ENCODE peak calls at places on chromosome 16, in five cellular contexts. J, U, S, C and V are unnamed samples.

GRCh38 chr16:24478401-24478800 is 61.0 kb upstream of the RBBP6 start:
- DNase-seq in J (no peak), U (no peak), S (no peak), C (no peak), V (no peak)

GRCh38 chr16:86088287-86088686 is 189.3 kb downstream of the IRF8 start:
- DNase-seq in J (no peak), U (no peak), S (no peak), C (no peak), V (no peak)

GRCh38 chr16:67296422-67296821 is 17.1 kb downstream of the PLEKHG4 start:
- DNase-seq in J (no peak), U (no peak), S (no peak), C (no peak), V (no peak)

GRCh38 chr16:86713021-86713631 is 134.8 kb downstream of the FOXL1 start:
- DNase-seq in J (no peak), U (no peak), S (no peak), C (no peak), V (no peak)

GRCh38 chr16:66188786-66189725 is 177.4 kb upstream of the CDH5 start:
- DNase-seq in J (no peak), U (no peak), S (no peak), C (no peak), V (no peak)

GRCh38 chr16:26672206-26672605 is 394.5 kb upstream of the C16orf82 start:
- DNase-seq in J (no peak), U (no peak), S (no peak), C (no peak), V (no peak)

GRCh38 chr16:47079883-47080282 is 63.9 kb downstream of the NETO2 start:
- DNase-seq in J (no peak), U (no peak), S (no peak), C (no peak), V (no peak)

GRCh38 chr16:30985401-30986128 is 558 bp downstream of the HSD3B7 start:
- DNase-seq in J (peak), U (peak), S (peak), C (no peak), V (no peak)

GRCh38 chr16:79008869-79009179 is 591.7 kb downstream of the MAF start:
- DNase-seq in J (no peak), U (no peak), S (no peak), C (no peak), V (no peak)

GRCh38 chr16:54903047-54903446 is 27.6 kb upstream of the IRX5 start:
- DNase-seq in J (no peak), U (no peak), S (no peak), C (no peak), V (no peak)

GRCh38 chr16:83402969-83403368 is 404.8 kb upstream of the HSBP1 start:
- DNase-seq in J (no peak), U (no peak), S (no peak), C (no peak), V (no peak)

GRCh38 chr16:75066861-75067447 is 49.6 kb downstream of the LDHD start:
- DNase-seq in J (no peak), U (no peak), S (no peak), C (no peak), V (no peak)

GRCh38 chr16:52066951-52067350 is 480.0 kb downstream of the TOX3 start:
- DNase-seq in J (no peak), U (no peak), S (no peak), C (no peak), V (no peak)
- TF ChIP-seq FOXM1 in J (no peak), U (no peak), S (no peak), C (no peak), V (no peak)

GRCh38 chr16:56295739-56296527 is 104.6 kb downstream of the GNAO1 start:
- DNase-seq in J (no peak), U (peak), S (no peak), C (no peak), V (no peak)

GRCh38 chr16:56300901-56301351 is 109.6 kb downstream of the GNAO1 start:
- DNase-seq in J (no peak), U (no peak), S (no peak), C (no peak), V (no peak)

GRCh38 chr16:56301391-56301850 is 110.1 kb downstream of the GNAO1 start:
- DNase-seq in J (no peak), U (no peak), S (no peak), C (no peak), V (no peak)

GRCh38 chr16:56297684-56298083 is 106.4 kb downstream of the GNAO1 start:
- DNase-seq in J (no peak), U (no peak), S (no peak), C (no peak), V (no peak)

GRCh38 chr16:56298948-56299602 is 107.8 kb downstream of the GNAO1 start:
- DNase-seq in J (no peak), U (peak), S (no peak), C (no peak), V (no peak)
- TF ChIP-seq FOXM1 in J (no peak), U (no peak), S (no peak), C (no peak), V (no peak)

GRCh38 chr16:77894054-77894632 is 105.8 kb downstream of the VAT1L start:
- DNase-seq in J (no peak), U (no peak), S (no peak), C (no peak), V (no peak)

GRCh38 chr16:77897831-77898540 is 109.6 kb downstream of the VAT1L start:
- DNase-seq in J (no peak), U (no peak), S (no peak), C (no peak), V (no peak)

GRCh38 chr16:77898671-77899211 is 110.4 kb downstream of the VAT1L start:
- DNase-seq in J (no peak), U (no peak), S (no peak), C (no peak), V (no peak)

GRCh38 chr16:77897038-77897437 is 108.7 kb downstream of the VAT1L start:
- DNase-seq in J (no peak), U (peak), S (no peak), C (no peak), V (no peak)

GRCh38 chr16:77896357-77896972 is 108.1 kb downstream of the VAT1L start:
- DNase-seq in J (no peak), U (peak), S (no peak), C (no peak), V (no peak)
- TF ChIP-seq FOXM1 in J (no peak), U (no peak), S (no peak), C (no peak), V (no peak)

GRCh38 chr16:10120953-10121352 is 61.3 kb downstream of the GRIN2A start:
- DNase-seq in J (no peak), U (no peak), S (no peak), C (no peak), V (no peak)
- TF ChIP-seq FOXM1 in J (no peak), U (no peak), S (no peak), C (no peak), V (no peak)

DNA sequence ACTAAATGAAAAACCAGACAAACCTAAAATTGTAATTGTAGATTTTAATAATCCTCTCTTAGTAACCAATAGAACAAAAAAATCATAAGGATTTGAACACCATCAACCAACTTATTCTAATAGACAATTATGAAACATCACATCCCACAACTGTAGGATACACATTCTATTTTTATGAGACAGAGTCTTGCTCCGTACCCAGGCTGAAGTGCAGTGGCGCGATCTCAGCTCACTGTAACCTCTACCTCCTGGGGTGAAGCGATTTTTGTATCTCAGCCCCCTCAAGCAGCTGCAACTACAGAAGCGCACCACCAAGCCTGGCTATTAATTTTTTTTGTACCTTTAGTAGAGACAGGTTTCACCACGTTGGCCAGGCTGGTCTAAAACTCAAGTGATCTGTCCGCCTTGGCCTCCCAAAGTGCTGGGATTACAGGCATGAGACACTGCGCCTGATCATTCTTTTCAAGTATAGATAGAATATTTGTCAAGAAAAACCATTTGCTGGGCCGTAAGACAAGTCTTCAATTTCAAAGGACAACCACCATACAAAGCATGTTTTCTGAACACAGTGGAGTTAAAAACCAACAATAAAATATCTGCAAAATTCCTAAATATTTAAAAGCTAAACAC is 49.8 kb downstream of the CREBBP start:
- DNase-seq in J (no peak), U (no peak), S (no peak), C (no peak), V (no peak)
- TF ChIP-seq FOXM1 in J (no peak), U (no peak), S (no peak), C (no peak), V (no peak)

GRCh38 chr16:12229759-12230594 is 253.4 kb downstream of the SNX29 start:
- DNase-seq in J (peak), U (no peak), S (no peak), C (no peak), V (no peak)
- TF ChIP-seq FOXM1 in J (no peak), U (no peak), S (no peak), C (no peak), V (no peak)

GRCh38 chr16:1532081-1532760 is 1.2 kb upstream of the TMEM204 start:
- DNase-seq in J (no peak), U (no peak), S (no peak), C (no peak), V (no peak)
- TF ChIP-seq FOXM1 in J (no peak), U (no peak), S (no peak), C (no peak), V (no peak)